ENCODE peak calls at places on chromosomes 16 and 17, in four cellular contexts. One of them, this sample, is unnamed.

GRCh38 chr17:7867881-7868329 is 10.1 kb downstream of the CYB5D1 start:
- DNase-seq in BE2C: no peak
- DNase-seq in cardiac muscle cell: no peak
- DNase-seq in neural crest cell: no peak
- DNase-seq in this sample: no peak

GRCh38 chr17:16936536-16937310 is 35.2 kb downstream of the TNFRSF13B start:
- DNase-seq in BE2C: no peak
- DNase-seq in cardiac muscle cell: no peak
- DNase-seq in neural crest cell: no peak
- DNase-seq in this sample: no peak

GRCh38 chr17:28145348-28145747 is 102.9 kb downstream of the NLK start:
- DNase-seq in BE2C: no peak
- DNase-seq in neural crest cell: no peak
- DNase-seq in cardiac muscle cell: no peak
- DNase-seq in this sample: no peak

GRCh38 chr17:6556121-6557039 is at the start of gene PITPNM3:
- DNase-seq in BE2C: no peak
- DNase-seq in neural crest cell: no peak
- DNase-seq in cardiac muscle cell: peak
- DNase-seq in this sample: peak

GRCh38 chr16:66269631-66270332 is 96.7 kb upstream of the CDH5 start:
- DNase-seq in BE2C: no peak
- DNase-seq in cardiac muscle cell: no peak
- DNase-seq in neural crest cell: no peak
- DNase-seq in this sample: no peak

GRCh38 chr17:32907583-32907982 is 20.4 kb upstream of the TMEM98 start:
- DNase-seq in cardiac muscle cell: no peak
- DNase-seq in neural crest cell: no peak
- DNase-seq in BE2C: no peak
- DNase-seq in this sample: no peak

GRCh38 chr17:33057564-33057963 is 65.9 kb downstream of the SPACA3 start:
- DNase-seq in neural crest cell: no peak
- DNase-seq in cardiac muscle cell: no peak
- DNase-seq in BE2C: no peak
- DNase-seq in this sample: no peak

GRCh38 chr17:48262982-48263586 is 155.5 kb downstream of the SNX11 start:
- DNase-seq in BE2C: no peak
- DNase-seq in cardiac muscle cell: peak
- DNase-seq in neural crest cell: no peak
- DNase-seq in this sample: no peak

GRCh38 chr17:71423871-71424546 is 696.8 kb upstream of the SOX9 start:
- DNase-seq in neural crest cell: no peak
- DNase-seq in cardiac muscle cell: no peak
- DNase-seq in BE2C: no peak
- DNase-seq in this sample: no peak

DNA sequence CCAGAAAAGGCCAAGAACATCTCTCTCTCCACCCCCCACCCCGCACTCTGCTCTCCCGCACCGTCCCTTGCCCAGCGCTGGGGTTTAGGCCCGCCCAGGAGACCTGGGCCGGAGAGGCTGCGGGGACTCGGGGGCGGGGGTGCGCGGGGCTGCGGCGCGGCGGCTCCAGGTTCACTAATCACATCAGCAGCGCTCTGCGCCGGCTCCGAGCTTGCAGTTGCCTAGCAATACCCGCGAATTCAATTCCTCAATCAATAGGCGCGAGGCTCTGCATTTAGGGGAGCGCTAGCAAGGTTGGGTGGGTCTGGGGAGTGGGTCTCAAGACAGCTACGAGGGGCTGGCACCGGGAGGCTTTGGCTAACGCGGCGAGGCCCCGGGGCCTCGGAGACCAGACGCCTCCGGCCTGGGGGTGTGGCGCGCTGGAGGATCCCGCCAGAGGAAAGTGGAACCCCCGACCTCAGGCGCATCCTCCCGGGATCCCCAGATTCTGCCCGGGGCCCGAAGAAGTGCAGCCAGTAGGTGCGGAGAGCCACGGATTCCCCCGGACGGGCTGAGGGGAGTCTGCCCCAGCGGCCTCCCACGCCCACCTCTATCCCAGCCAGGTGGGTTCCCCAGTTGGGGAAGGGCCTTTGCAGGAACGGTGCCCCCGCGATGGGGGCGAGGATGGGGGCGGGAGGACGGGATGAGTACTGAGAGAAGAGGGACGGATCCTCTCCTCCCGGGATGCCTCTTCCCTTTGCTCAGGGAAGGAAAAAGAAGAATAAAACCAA is 5.3 kb downstream of the CBX8 start:
- DNase-seq in neural crest cell: no peak
- DNase-seq in cardiac muscle cell: no peak
- DNase-seq in BE2C: no peak
- DNase-seq in this sample: peak
- TF ChIP-seq CTCF in neural crest cell: no peak
- TF ChIP-seq CTCF in cardiac muscle cell: no peak
- TF ChIP-seq CTCF in BE2C: no peak
- TF ChIP-seq CTCF in this sample: no peak

DNA sequence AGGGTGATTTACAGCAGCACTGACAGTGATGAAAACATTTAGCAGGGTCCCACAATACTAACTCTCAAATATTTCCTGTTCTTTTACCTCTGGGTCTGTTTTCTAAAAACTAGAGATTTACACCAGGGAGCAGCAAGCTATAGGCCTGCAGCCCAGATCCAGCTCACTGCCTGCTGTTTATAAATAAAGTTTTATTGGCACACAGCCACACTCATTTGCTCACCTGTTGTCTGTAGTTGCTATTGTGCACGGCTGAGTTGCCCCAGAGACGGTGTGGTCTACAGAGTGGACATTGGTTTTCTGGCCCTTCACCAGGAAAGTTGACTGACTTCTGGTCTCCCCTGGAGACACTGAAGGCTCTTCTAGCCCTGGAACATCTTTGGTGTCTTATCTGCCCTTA is 16.3 kb upstream of the JPT2 start:
- DNase-seq in neural crest cell: no peak
- DNase-seq in cardiac muscle cell: no peak
- DNase-seq in BE2C: no peak
- DNase-seq in this sample: no peak
- TF ChIP-seq CTCF in neural crest cell: no peak
- TF ChIP-seq CTCF in cardiac muscle cell: no peak
- TF ChIP-seq CTCF in BE2C: no peak
- TF ChIP-seq CTCF in this sample: no peak

DNA sequence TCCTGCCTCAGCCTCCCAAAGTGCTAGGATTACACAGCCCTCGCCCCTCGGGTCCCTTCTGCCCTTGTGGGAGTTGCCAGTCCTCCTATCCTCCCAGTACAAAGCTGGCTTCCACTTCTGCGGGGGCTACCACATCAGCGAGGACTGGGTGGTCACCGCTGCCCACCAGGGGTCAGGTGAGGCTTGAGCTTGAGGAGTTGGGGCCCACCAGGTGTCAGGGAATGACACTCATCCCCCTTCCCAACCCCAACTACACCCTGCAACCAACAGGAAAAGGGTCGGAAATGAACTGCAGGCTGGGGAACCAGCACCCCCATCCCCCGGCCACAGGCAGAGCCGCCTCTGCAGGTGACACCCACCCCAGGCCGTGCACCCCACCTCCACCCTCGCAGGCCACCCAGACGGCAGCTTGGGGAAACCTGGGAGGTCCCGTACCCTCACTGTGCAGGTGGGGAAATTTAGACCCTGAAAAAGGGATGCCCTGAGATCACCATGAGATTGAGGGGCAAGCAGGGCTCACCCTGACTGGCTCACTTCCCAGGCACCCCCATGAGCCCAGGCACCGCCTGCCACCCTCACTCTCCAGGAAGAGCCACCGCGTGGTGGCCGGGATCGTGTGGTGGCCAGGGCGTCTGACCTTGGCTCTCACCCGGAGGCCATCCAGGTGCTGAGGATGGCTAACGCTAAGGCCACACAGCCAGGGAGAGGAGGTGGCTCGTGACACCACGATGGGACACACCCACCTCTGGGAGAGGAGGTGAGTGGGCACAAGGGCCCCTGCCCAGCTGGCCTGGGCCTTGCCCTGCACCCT is 8.0 kb downstream of the CTRB1 start:
- DNase-seq in cardiac muscle cell: no peak
- DNase-seq in BE2C: no peak
- DNase-seq in neural crest cell: no peak
- DNase-seq in this sample: no peak
- TF ChIP-seq CTCF in cardiac muscle cell: no peak
- TF ChIP-seq CTCF in BE2C: no peak
- TF ChIP-seq CTCF in neural crest cell: no peak
- TF ChIP-seq CTCF in this sample: no peak

GRCh38 chr17:30299000-30299399 is 7.3 kb upstream of the BLMH start:
- DNase-seq in cardiac muscle cell: no peak
- DNase-seq in BE2C: no peak
- DNase-seq in neural crest cell: no peak
- DNase-seq in this sample: no peak
- TF ChIP-seq CTCF in cardiac muscle cell: peak
- TF ChIP-seq CTCF in BE2C: no peak
- TF ChIP-seq CTCF in neural crest cell: peak
- TF ChIP-seq CTCF in this sample: no peak

DNA sequence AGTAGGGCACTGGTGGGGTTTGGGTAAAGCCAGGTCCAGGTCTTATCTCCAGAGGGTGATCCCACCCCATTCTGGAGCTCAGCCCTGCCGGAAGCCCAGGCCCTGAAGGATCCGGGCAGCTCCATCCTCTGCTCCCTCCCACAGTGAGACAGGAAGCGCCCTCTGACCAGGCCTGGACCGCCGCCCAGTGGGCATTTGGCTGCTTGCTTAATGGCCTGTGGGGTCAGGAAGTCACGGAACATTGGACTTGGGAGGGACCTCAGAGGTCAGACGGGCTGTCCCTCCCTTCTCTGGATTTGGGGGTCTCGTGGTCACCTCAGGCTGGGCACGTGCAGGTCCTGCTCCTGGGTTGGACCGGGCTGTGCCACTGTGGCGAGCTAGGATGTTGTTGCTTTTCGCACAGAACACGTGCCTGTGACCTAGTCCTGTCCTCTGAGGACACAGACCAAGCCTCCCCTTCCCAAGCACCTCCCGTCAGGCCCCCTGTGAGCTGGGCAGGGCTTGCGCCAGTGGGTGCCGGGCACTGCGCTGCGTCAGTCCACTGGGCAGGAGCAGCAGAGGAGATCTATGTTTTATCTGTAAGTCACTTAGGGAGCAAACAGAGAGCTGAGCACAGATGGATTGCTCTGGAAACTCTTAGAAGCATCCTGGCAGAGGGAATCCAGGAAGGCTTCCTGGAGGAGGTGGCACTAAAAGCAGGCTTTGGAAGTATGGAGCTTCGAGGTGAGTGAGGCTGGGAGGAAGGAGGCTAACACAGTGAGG is 49.4 kb upstream of the GSE1 start:
- DNase-seq in cardiac muscle cell: no peak
- DNase-seq in BE2C: no peak
- DNase-seq in neural crest cell: no peak
- DNase-seq in this sample: no peak
- TF ChIP-seq CTCF in cardiac muscle cell: no peak
- TF ChIP-seq CTCF in BE2C: no peak
- TF ChIP-seq CTCF in neural crest cell: no peak
- TF ChIP-seq CTCF in this sample: no peak

DNA sequence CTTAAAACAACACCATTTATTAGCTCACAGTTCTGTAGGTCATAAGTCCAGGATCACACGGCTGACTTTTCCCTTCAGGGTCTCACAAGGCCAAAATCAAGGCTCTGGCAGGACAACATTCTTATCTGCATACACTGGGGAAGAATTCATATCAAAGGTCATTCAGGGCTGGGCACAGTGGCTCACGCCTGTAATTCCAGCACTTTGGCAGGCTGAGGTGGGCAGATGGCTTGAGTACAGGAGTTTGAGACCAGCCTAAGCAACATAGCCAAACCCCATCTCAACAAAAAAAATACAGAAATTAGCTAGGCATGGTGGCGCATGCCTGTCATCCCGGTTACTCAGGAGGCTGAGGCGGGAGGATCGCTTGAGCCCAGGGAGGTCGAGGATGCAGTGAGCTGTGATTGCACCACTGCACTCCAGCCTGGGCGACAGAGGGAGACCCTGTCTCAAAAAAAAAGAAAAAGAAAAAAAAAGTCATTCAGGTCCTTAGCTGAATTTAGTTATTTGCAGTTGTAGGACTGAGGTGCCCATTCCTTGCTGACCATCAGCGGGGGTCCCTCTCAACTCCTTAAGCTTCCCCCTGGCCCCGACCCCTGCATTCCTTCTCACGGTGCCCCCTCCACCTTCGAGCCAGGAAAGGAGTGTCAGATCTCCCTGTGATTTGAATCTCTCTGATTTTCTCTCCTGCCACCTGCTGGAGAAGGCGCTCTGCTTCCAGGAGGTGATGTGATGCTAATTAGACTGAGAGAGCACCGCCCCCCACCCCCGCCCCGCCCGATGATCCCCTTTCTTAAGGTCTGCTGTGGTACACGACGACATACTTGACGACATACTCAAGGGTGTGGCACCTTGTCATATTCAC is 91.8 kb upstream of the CLEC18A start:
- DNase-seq in cardiac muscle cell: peak
- DNase-seq in neural crest cell: no peak
- DNase-seq in BE2C: no peak
- DNase-seq in this sample: peak
- TF ChIP-seq CTCF in cardiac muscle cell: no peak
- TF ChIP-seq CTCF in neural crest cell: peak
- TF ChIP-seq CTCF in BE2C: peak
- TF ChIP-seq CTCF in this sample: peak

GRCh38 chr17:55584055-55584685 is 72.9 kb upstream of the SMIM36 start:
- DNase-seq in neural crest cell: no peak
- DNase-seq in BE2C: no peak
- DNase-seq in cardiac muscle cell: no peak
- DNase-seq in this sample: no peak

GRCh38 chr17:55582910-55583309 is 71.7 kb upstream of the SMIM36 start:
- DNase-seq in cardiac muscle cell: no peak
- DNase-seq in neural crest cell: no peak
- DNase-seq in BE2C: no peak
- DNase-seq in this sample: no peak

GRCh38 chr17:55587608-55588139 is 76.4 kb upstream of the SMIM36 start:
- DNase-seq in cardiac muscle cell: no peak
- DNase-seq in BE2C: no peak
- DNase-seq in neural crest cell: no peak
- DNase-seq in this sample: no peak

GRCh38 chr17:55584861-55585260 is 73.6 kb upstream of the SMIM36 start:
- DNase-seq in BE2C: no peak
- DNase-seq in cardiac muscle cell: no peak
- DNase-seq in neural crest cell: no peak
- DNase-seq in this sample: no peak

DNA sequence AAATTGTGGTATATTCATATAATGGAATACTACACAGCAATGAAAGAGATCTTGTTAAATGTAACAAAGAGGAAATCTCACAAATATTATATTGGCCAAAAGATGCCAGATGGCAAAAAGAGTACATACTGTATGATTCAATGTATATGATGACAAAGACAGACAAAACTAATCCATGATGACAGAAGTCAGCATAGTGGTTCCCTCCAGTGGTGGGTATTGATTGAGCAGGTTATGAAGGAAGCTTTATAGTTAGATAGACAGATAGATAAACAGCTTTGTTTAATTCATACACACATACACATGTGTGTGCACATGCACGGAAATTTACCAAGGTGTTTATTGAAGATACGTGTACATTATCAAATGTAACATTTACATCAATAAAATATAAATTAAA is 74.4 kb upstream of the SMIM36 start:
- DNase-seq in cardiac muscle cell: no peak
- DNase-seq in neural crest cell: no peak
- DNase-seq in BE2C: no peak
- DNase-seq in this sample: no peak
- TF ChIP-seq CTCF in cardiac muscle cell: no peak
- TF ChIP-seq CTCF in neural crest cell: no peak
- TF ChIP-seq CTCF in BE2C: no peak
- TF ChIP-seq CTCF in this sample: no peak

GRCh38 chr17:50153650-50154575 is 3.4 kb upstream of the PPP1R9B start:
- DNase-seq in cardiac muscle cell: no peak
- DNase-seq in neural crest cell: no peak
- DNase-seq in BE2C: peak
- DNase-seq in this sample: no peak
- TF ChIP-seq CTCF in cardiac muscle cell: no peak
- TF ChIP-seq CTCF in neural crest cell: no peak
- TF ChIP-seq CTCF in BE2C: no peak
- TF ChIP-seq CTCF in this sample: no peak